ENCODE peak calls at places on chromosomes 11 and 22, in seven cellular contexts. One of them, this sample, is unnamed.

GRCh38 chr22:45844949-45845613 is 131.9 kb downstream of the WNT7B start:
- DNase-seq in SK-N-SH: no peak
- DNase-seq in GM12891: no peak
- DNase-seq in H1: no peak
- DNase-seq in K562: no peak
- DNase-seq in HepG2: no peak
- DNase-seq in GM12878: no peak
- DNase-seq in this sample: no peak

GRCh38 chr22:17266261-17266971 is 47.2 kb upstream of the ADA2 start:
- DNase-seq in SK-N-SH: no peak
- DNase-seq in GM12891: no peak
- DNase-seq in H1: peak; percentile 71
- DNase-seq in K562: no peak
- DNase-seq in HepG2: no peak
- DNase-seq in GM12878: no peak
- DNase-seq in this sample: no peak

GRCh38 chr22:36244522-36245391 is 5.4 kb upstream of the APOL2 start:
- DNase-seq in SK-N-SH: no peak
- DNase-seq in GM12891: no peak
- DNase-seq in H1: no peak
- DNase-seq in K562: no peak
- DNase-seq in HepG2: no peak
- DNase-seq in GM12878: no peak
- DNase-seq in this sample: no peak

GRCh38 chr22:25202290-25202921 is 2.7 kb downstream of the CRYBB3 start:
- DNase-seq in SK-N-SH: peak; percentile 89
- DNase-seq in GM12891: peak; percentile 62
- DNase-seq in H1: peak; percentile 89
- DNase-seq in K562: peak; percentile 62
- DNase-seq in HepG2: peak; percentile 59
- DNase-seq in GM12878: peak; percentile 8
- DNase-seq in this sample: peak; percentile 63

GRCh38 chr22:42560781-42561180 is 7.0 kb downstream of the SERHL2 start:
- DNase-seq in SK-N-SH: peak; percentile 59
- DNase-seq in GM12891: no peak
- DNase-seq in H1: no peak
- DNase-seq in K562: peak; percentile 49
- DNase-seq in HepG2: peak; percentile 35
- DNase-seq in GM12878: no peak
- DNase-seq in this sample: no peak

GRCh38 chr11:75462117-75462653 is 29.2 kb upstream of the KLHL35 start:
- DNase-seq in SK-N-SH: no peak
- DNase-seq in GM12891: no peak
- DNase-seq in H1: no peak
- DNase-seq in K562: no peak
- DNase-seq in HepG2: no peak
- DNase-seq in GM12878: no peak
- DNase-seq in this sample: no peak

GRCh38 chr11:15773024-15773423 is 583.3 kb downstream of the SOX6 start:
- DNase-seq in SK-N-SH: no peak
- DNase-seq in GM12891: no peak
- DNase-seq in H1: no peak
- DNase-seq in K562: no peak
- DNase-seq in HepG2: no peak
- DNase-seq in GM12878: no peak
- DNase-seq in this sample: no peak

GRCh38 chr11:72782081-72782920 is 11.5 kb downstream of the STARD10 start:
- DNase-seq in SK-N-SH: peak; percentile 61
- DNase-seq in GM12891: no peak
- DNase-seq in H1: peak; percentile 72
- DNase-seq in K562: no peak
- DNase-seq in HepG2: peak; percentile 79
- DNase-seq in GM12878: no peak
- DNase-seq in this sample: no peak

GRCh38 chr22:40426671-40427070 is 56.3 kb downstream of the SGSM3 start:
- DNase-seq in SK-N-SH: no peak
- DNase-seq in GM12891: no peak
- DNase-seq in H1: no peak
- DNase-seq in K562: no peak
- DNase-seq in HepG2: no peak
- DNase-seq in GM12878: no peak
- DNase-seq in this sample: no peak

GRCh38 chr22:30094804-30095203 is 14.5 kb downstream of the HORMAD2 start:
- DNase-seq in SK-N-SH: no peak
- DNase-seq in GM12891: no peak
- DNase-seq in H1: no peak
- DNase-seq in K562: no peak
- DNase-seq in HepG2: no peak
- DNase-seq in GM12878: no peak
- DNase-seq in this sample: no peak

GRCh38 chr22:44462246-44463015 is 35.6 kb downstream of the RTL6 start:
- DNase-seq in SK-N-SH: no peak
- DNase-seq in GM12891: no peak
- DNase-seq in H1: no peak
- DNase-seq in K562: no peak
- DNase-seq in HepG2: no peak
- DNase-seq in GM12878: no peak
- DNase-seq in this sample: no peak

GRCh38 chr11:23932485-23932898 is 564.4 kb upstream of the LUZP2 start:
- DNase-seq in SK-N-SH: no peak
- DNase-seq in GM12891: no peak
- DNase-seq in H1: no peak
- DNase-seq in K562: no peak
- DNase-seq in HepG2: no peak
- DNase-seq in GM12878: no peak
- DNase-seq in this sample: no peak

GRCh38 chr11:57321388-57321995 is 3.3 kb downstream of the TNKS1BP1 start:
- DNase-seq in SK-N-SH: no peak
- DNase-seq in GM12891: no peak
- DNase-seq in H1: no peak
- DNase-seq in K562: peak; percentile 57
- DNase-seq in HepG2: no peak
- DNase-seq in GM12878: no peak
- DNase-seq in this sample: no peak

GRCh38 chr11:1772270-1773130 is 8.8 kb upstream of the CTSD start:
- DNase-seq in SK-N-SH: no peak
- DNase-seq in GM12891: peak; percentile 46
- DNase-seq in H1: peak; percentile 71
- DNase-seq in K562: peak; percentile 97
- DNase-seq in HepG2: no peak
- DNase-seq in GM12878: no peak
- DNase-seq in this sample: peak; percentile 42

GRCh38 chr22:26360169-26360885 is 68.7 kb upstream of the ASPHD2 start:
- DNase-seq in SK-N-SH: peak; percentile 73
- DNase-seq in GM12891: peak; percentile 18
- DNase-seq in H1: peak; percentile 87
- DNase-seq in K562: peak; percentile 66
- DNase-seq in HepG2: peak; percentile 78
- DNase-seq in GM12878: peak; percentile 35
- DNase-seq in this sample: peak; percentile 28

DNA sequence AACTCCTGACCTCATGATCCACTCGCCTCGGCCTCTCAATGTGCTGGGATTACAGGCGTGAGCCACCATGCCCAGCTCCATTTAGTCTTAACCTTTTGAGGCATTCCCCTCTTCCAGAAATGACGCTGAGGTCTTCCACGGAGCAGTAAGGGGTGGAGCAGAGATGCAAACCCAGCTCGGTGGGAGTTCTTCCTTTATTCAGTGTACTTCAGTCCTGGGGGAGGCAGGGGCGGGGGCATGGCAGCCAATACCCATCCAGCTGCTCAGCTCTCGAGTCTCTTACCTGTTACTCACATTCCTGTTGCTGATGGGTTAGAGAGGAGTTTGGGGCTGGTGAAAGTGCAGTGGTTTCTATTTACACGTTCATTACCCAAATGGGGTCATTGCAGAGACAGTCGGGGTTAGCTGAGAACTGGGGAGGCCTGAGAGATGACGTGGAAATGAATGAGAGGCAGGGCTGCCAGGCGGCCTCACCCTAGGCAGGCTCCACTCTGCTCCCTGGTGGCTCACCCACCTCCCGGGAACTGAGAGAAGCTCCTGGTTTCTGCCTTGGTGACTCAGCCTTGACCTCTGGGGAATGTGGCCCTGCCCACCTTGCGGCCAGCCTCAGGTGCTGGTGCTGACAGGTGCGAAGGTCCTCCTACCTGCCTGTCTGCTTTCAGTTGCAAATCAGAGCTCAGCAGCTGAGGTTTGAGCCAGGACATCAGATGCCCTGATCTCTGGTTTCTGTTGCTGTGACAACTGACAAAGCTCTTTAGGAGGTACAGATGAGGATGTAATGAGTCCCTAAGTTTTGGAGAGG is 13.4 kb upstream of the ST14 start:
- DNase-seq in SK-N-SH: no peak
- DNase-seq in GM12891: no peak
- DNase-seq in H1: peak; percentile 85
- DNase-seq in K562: no peak
- DNase-seq in HepG2: peak; percentile 65
- DNase-seq in GM12878: no peak
- DNase-seq in this sample: no peak
- TF ChIP-seq TAF1 in SK-N-SH: no peak
- TF ChIP-seq TAF1 in GM12891: no peak
- TF ChIP-seq TAF1 in H1: peak; percentile 49
- TF ChIP-seq TAF1 in K562: no peak
- TF ChIP-seq TAF1 in HepG2: no peak
- TF ChIP-seq TAF1 in GM12878: no peak
- TF ChIP-seq TAF1 in this sample: no peak

GRCh38 chr11:117228091-117228490 is 3.8 kb downstream of the PCSK7 start:
- DNase-seq in SK-N-SH: no peak
- DNase-seq in GM12891: no peak
- DNase-seq in H1: no peak
- DNase-seq in K562: no peak
- DNase-seq in HepG2: no peak
- DNase-seq in GM12878: no peak
- DNase-seq in this sample: no peak
- TF ChIP-seq TAF1 in SK-N-SH: no peak
- TF ChIP-seq TAF1 in GM12891: no peak
- TF ChIP-seq TAF1 in H1: no peak
- TF ChIP-seq TAF1 in K562: no peak
- TF ChIP-seq TAF1 in HepG2: no peak
- TF ChIP-seq TAF1 in GM12878: no peak
- TF ChIP-seq TAF1 in this sample: no peak

GRCh38 chr22:20264614-20265452 is 3.3 kb downstream of the RTN4R start:
- DNase-seq in SK-N-SH: no peak
- DNase-seq in GM12891: no peak
- DNase-seq in H1: no peak
- DNase-seq in K562: peak; percentile 32
- DNase-seq in HepG2: peak; percentile 61
- DNase-seq in GM12878: no peak
- DNase-seq in this sample: no peak

GRCh38 chr22:20268289-20268349 is at the start of gene RTN4R:
- DNase-seq in SK-N-SH: no peak
- DNase-seq in GM12891: no peak
- DNase-seq in H1: no peak
- DNase-seq in K562: no peak
- DNase-seq in HepG2: no peak
- DNase-seq in GM12878: no peak
- DNase-seq in this sample: no peak

GRCh38 chr22:20268350-20269012 is 363 bp upstream of the RTN4R start:
- DNase-seq in SK-N-SH: peak; percentile 90
- DNase-seq in GM12891: peak; percentile 82
- DNase-seq in H1: peak; percentile 86
- DNase-seq in K562: peak; percentile 98
- DNase-seq in HepG2: peak; percentile 8
- DNase-seq in GM12878: no peak
- DNase-seq in this sample: peak; percentile 71

GRCh38 chr22:20271114-20271994 is 3.2 kb upstream of the RTN4R start:
- DNase-seq in SK-N-SH: no peak
- DNase-seq in GM12891: no peak
- DNase-seq in H1: no peak
- DNase-seq in K562: no peak
- DNase-seq in HepG2: no peak
- DNase-seq in GM12878: no peak
- DNase-seq in this sample: no peak

DNA sequence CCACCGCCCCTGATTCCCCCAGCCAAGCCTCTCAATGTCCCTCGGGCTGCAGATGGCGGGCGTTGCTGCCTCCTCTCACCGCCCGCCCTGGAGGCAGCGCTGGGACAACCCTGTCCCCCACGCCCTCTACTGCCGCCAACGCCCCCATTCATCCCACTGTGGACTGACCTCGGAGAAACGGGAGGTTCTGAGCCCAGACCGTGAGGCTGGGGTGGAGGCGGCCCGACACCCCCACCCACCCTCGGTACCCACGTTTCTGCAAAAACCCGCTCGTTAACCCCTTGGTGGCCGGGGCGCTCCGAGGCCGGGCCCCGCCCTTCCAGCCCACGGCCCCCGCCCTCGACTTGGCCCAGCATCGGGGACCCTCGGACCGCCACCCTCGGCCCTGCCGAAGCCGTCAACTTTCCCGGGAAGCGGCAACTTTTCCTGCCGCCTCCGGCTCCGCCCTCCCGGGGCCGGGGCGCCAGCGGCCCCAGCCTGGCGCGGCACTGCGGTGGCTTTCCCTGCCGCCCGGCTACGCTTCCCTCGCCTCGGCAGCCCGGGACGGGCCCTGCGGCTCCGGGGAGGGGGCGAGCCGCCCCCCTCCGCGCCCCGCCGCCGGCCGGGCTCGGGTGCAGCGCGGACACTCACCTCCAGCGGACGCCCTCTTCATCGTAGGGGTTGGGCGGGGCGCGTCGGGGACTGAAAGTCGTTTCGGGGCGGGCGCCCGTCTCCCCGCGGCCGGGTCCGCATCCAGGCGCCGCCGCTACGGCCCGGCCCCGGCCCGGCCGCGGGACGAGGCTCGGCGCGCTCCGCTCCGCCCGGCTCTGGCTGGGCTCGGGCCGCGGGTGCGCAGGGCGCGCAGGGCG is 453 bp downstream of the RTN4R start:
- DNase-seq in SK-N-SH: peak; percentile 53
- DNase-seq in GM12891: no peak
- DNase-seq in H1: peak; percentile 59
- DNase-seq in K562: peak; percentile 73
- DNase-seq in HepG2: no peak
- DNase-seq in GM12878: no peak
- DNase-seq in this sample: no peak
- TF ChIP-seq TAF1 in SK-N-SH: no peak
- TF ChIP-seq TAF1 in GM12891: no peak
- TF ChIP-seq TAF1 in H1: no peak
- TF ChIP-seq TAF1 in K562: no peak
- TF ChIP-seq TAF1 in HepG2: no peak
- TF ChIP-seq TAF1 in GM12878: no peak
- TF ChIP-seq TAF1 in this sample: no peak

GRCh38 chr11:47271328-47271727 is 1.4 kb downstream of the MADD start:
- DNase-seq in SK-N-SH: no peak
- DNase-seq in GM12891: no peak
- DNase-seq in H1: no peak
- DNase-seq in K562: no peak
- DNase-seq in HepG2: no peak
- DNase-seq in GM12878: no peak
- DNase-seq in this sample: no peak

GRCh38 chr11:47271961-47272661 is 2.2 kb downstream of the MADD start:
- DNase-seq in SK-N-SH: peak; percentile 31
- DNase-seq in GM12891: no peak
- DNase-seq in H1: no peak
- DNase-seq in K562: no peak
- DNase-seq in HepG2: no peak
- DNase-seq in GM12878: no peak
- DNase-seq in this sample: no peak

GRCh38 chr11:47274495-47275235 is 4.7 kb downstream of the MADD start:
- DNase-seq in SK-N-SH: no peak
- DNase-seq in GM12891: no peak
- DNase-seq in H1: no peak
- DNase-seq in K562: no peak
- DNase-seq in HepG2: no peak
- DNase-seq in GM12878: no peak
- DNase-seq in this sample: no peak

GRCh38 chr11:47270331-47271271 is 668 bp downstream of the MADD start:
- DNase-seq in SK-N-SH: peak; percentile 63
- DNase-seq in GM12891: no peak
- DNase-seq in H1: peak; percentile 50
- DNase-seq in K562: peak; percentile 74
- DNase-seq in HepG2: peak; percentile 49
- DNase-seq in GM12878: no peak
- DNase-seq in this sample: no peak

GRCh38 chr11:47272706-47273105 is 2.8 kb downstream of the MADD start:
- DNase-seq in SK-N-SH: no peak
- DNase-seq in GM12891: no peak
- DNase-seq in H1: no peak
- DNase-seq in K562: no peak
- DNase-seq in HepG2: no peak
- DNase-seq in GM12878: no peak
- DNase-seq in this sample: no peak
- TF ChIP-seq TAF1 in SK-N-SH: no peak
- TF ChIP-seq TAF1 in GM12891: no peak
- TF ChIP-seq TAF1 in H1: no peak
- TF ChIP-seq TAF1 in K562: no peak
- TF ChIP-seq TAF1 in HepG2: no peak
- TF ChIP-seq TAF1 in GM12878: no peak
- TF ChIP-seq TAF1 in this sample: no peak

This sample was measured in GM12892.